ENCODE peak calls at places on chromosomes 4 and X, in eight cellular contexts. X is activated CD4-positive, alpha-beta T cell treated with anti-CD3 and anti-CD28 coated beads for 36 hours; Z is uterus; K is PC-3; F is AG08396; J is psoas muscle; V is kidney epithelial cell; D is kidney. A is an unnamed sample.

GRCh38 chr4:87007345-87008181 is 72.8 kb downstream of the AFF1 start:
- DNase-seq in X (peak), Z (peak), K (peak), F (peak), J (peak), V (no peak), D (peak), A (no peak)

GRCh38 chrX:13495232-13495631 is 74.2 kb upstream of the EGFL6 start:
- DNase-seq in X (no peak), Z (no peak), K (no peak), F (no peak), J (no peak), V (no peak), D (no peak), A (no peak)

GRCh38 chr4:122787940-122788339 is 38.7 kb upstream of the FGF2 start:
- DNase-seq in X (no peak), Z (no peak), K (no peak), F (no peak), J (no peak), V (no peak), D (no peak), A (no peak)

GRCh38 chr4:159016527-159017137 is 86.2 kb upstream of the RAPGEF2 start:
- DNase-seq in X (no peak), Z (peak), K (no peak), F (peak), J (no peak), V (peak), D (no peak), A (no peak)

GRCh38 chrX:53262189-53262917 is 19.0 kb downstream of the IQSEC2 start:
- DNase-seq in X (no peak), Z (no peak), K (peak), F (no peak), J (no peak), V (no peak), D (no peak), A (no peak)

GRCh38 chr4:1839306-1839705 is 16.6 kb downstream of the LETM1 start:
- DNase-seq in X (no peak), Z (no peak), K (no peak), F (no peak), J (no peak), V (no peak), D (no peak), A (no peak)

GRCh38 chr4:16472537-16472936 is 246.3 kb upstream of the TAPT1 start:
- DNase-seq in X (no peak), Z (no peak), K (peak), F (no peak), J (no peak), V (no peak), D (no peak), A (no peak)

GRCh38 chr4:175290401-175290800 is 372.2 kb downstream of the ADAM29 start:
- DNase-seq in X (no peak), Z (no peak), K (peak), F (no peak), J (no peak), V (no peak), D (no peak), A (no peak)

GRCh38 chr4:8278421-8279287 is 9.1 kb downstream of the HTRA3 start:
- DNase-seq in X (no peak), Z (peak), K (peak), F (peak), J (peak), V (peak), D (peak), A (no peak)

GRCh38 chr4:1703880-1704279 is 8.2 kb downstream of the SLBP start:
- DNase-seq in X (no peak), Z (no peak), K (no peak), F (no peak), J (no peak), V (no peak), D (no peak), A (no peak)

GRCh38 chr4:17063870-17064269 is 165.4 kb upstream of the LDB2 start:
- DNase-seq in X (no peak), Z (no peak), K (no peak), F (peak), J (no peak), V (no peak), D (no peak), A (no peak)

GRCh38 chr4:70183168-70183939 is 12.2 kb upstream of the ODAM start:
- DNase-seq in X (peak), Z (no peak), K (peak), F (peak), J (no peak), V (peak), D (no peak), A (no peak)

GRCh38 chr4:174559894-174560293 is 37.6 kb upstream of the HPGD start:
- DNase-seq in X (no peak), Z (no peak), K (no peak), F (no peak), J (no peak), V (no peak), D (no peak), A (no peak)

GRCh38 chrX:625137-625691 is 5.4 kb upstream of the SHOX start:
- DNase-seq in X (no peak), Z (no peak), K (no peak), F (no peak), J (no peak), V (no peak), D (no peak), A (no peak)

GRCh38 chr4:120078216-120078615 is 11.6 kb upstream of the MAD2L1 start:
- DNase-seq in X (no peak), Z (no peak), K (no peak), F (no peak), J (no peak), V (no peak), D (no peak), A (no peak)

GRCh38 chr4:141311805-141312204 is 91.1 kb downstream of the ZNF330 start:
- DNase-seq in X (no peak), Z (no peak), K (no peak), F (no peak), J (no peak), V (no peak), D (no peak), A (no peak)

GRCh38 chr4:2077537-2078460 is 18.7 kb downstream of the NAT8L start:
- DNase-seq in X (no peak), Z (no peak), K (no peak), F (no peak), J (no peak), V (no peak), D (peak), A (no peak)

GRCh38 chr4:80213117-80213815 is 16.0 kb downstream of the PRDM8 start:
- DNase-seq in X (no peak), Z (no peak), K (no peak), F (peak), J (no peak), V (no peak), D (no peak), A (no peak)

GRCh38 chr4:168803727-168804126 is 206.3 kb downstream of the CBR4 start:
- DNase-seq in X (no peak), Z (no peak), K (no peak), F (peak), J (no peak), V (peak), D (no peak), A (no peak)

GRCh38 chr4:173538148-173538902 is 8.3 kb upstream of the HAND2 start:
- DNase-seq in X (peak), Z (peak), K (no peak), F (no peak), J (no peak), V (no peak), D (no peak), A (no peak)

GRCh38 chr4:110480031-110480549 is 4.1 kb downstream of the ENPEP start:
- DNase-seq in X (no peak), Z (peak), K (peak), F (no peak), J (no peak), V (no peak), D (no peak), A (no peak)

GRCh38 chr4:110196871-110197420 is 1.5 kb downstream of the ELOVL6 start:
- DNase-seq in X (peak), Z (no peak), K (peak), F (peak), J (peak), V (no peak), D (no peak), A (no peak)

GRCh38 chrX:37986893-37987292 is 19.5 kb upstream of the SYTL5 start:
- DNase-seq in X (no peak), Z (no peak), K (peak), F (peak), J (no peak), V (no peak), D (no peak), A (no peak)

GRCh38 chr4:187289371-187289770 is 565.7 kb upstream of the FAT1 start:
- DNase-seq in X (no peak), Z (no peak), K (no peak), F (no peak), J (no peak), V (no peak), D (no peak), A (no peak)

GRCh38 chr4:145502809-145503208 is 21.2 kb downstream of the SMAD1 start:
- DNase-seq in X (no peak), Z (no peak), K (no peak), F (no peak), J (no peak), V (no peak), D (no peak), A (no peak)

A was measured in activated B cell treated with CpG ODN at 0.5 μM for 24 hours.